ENCODE peak calls at places on chromosomes 16 and 17, in nine cellular contexts. K, V, A, X, Y, J, Z, U and O are unnamed samples.

GRCh38 chr16:47849736-47850135 is 306.1 kb downstream of the ABCC12 start:
- DNase-seq in X (no peak), Z (no peak), J (no peak), K (no peak), A (no peak), V (no peak), Y (no peak), U (no peak), O (no peak)

GRCh38 chr16:67649494-67649931 is 4.6 kb downstream of the CARMIL2 start:
- DNase-seq in Y (peak; percentile 29), J (no peak), A (no peak), Z (peak; percentile 30), V (no peak), X (no peak), K (no peak), U (no peak), O (no peak)

GRCh38 chr16:85568519-85568918 is 44.6 kb upstream of the GSE1 start:
- DNase-seq in Z (no peak), V (peak; percentile 74), U (no peak), X (no peak), Y (peak; percentile 67), K (peak; percentile 77), J (peak; percentile 65), A (no peak), O (no peak)

GRCh38 chr17:16442594-16443389 is 27.4 kb downstream of the TRPV2 start:
- DNase-seq in Z (no peak), K (no peak), V (no peak), Y (no peak), U (no peak), J (no peak), X (no peak), A (no peak), O (no peak)

GRCh38 chr17:81685108-81685507 is 1.3 kb downstream of the HGS start:
- DNase-seq in U (no peak), Z (peak; percentile 96), Y (no peak), J (no peak), K (peak; percentile 55), X (no peak), V (no peak), A (no peak), O (no peak)

GRCh38 chr17:65690626-65691310 is 129.3 kb upstream of the AXIN2 start:
- DNase-seq in X (no peak), A (no peak), K (no peak), Y (no peak), U (no peak), Z (no peak), J (no peak), V (no peak), O (no peak)

GRCh38 chr17:77424585-77425344 is 284.0 kb downstream of the SEC14L1 start:
- DNase-seq in V (peak; percentile 89), K (peak; percentile 90), Z (peak; percentile 66), U (peak; percentile 97), J (peak; percentile 96), Y (peak; percentile 77), X (no peak), A (no peak), O (peak; percentile 95)

GRCh38 chr17:59565959-59566324 is 532 bp downstream of the DHX40 start:
- DNase-seq in J (peak; percentile 86), Z (peak; percentile 91), V (peak; percentile 63), U (no peak), Y (peak; percentile 60), K (peak; percentile 89), X (peak; percentile 41), A (peak; percentile 1), O (peak; percentile 20)

GRCh38 chr16:54506691-54507090 is 220.1 kb upstream of the IRX3 start:
- DNase-seq in U (no peak), Z (no peak), A (no peak), J (no peak), Y (no peak), K (no peak), X (no peak), V (no peak), O (no peak)

GRCh38 chr16:79595261-79595660 is 5.3 kb downstream of the MAF start:
- DNase-seq in Z (no peak), A (no peak), J (peak; percentile 42), U (no peak), K (no peak), Y (no peak), V (no peak), X (no peak), O (no peak)
- H3K27ac ChIP-seq in Z (no peak overlapping the region), A (peak overlapping the region; percentile 38), J (peak overlapping the region; percentile 85), U (peak overlapping the region; percentile 70), K (peak overlapping the region; percentile 85), Y (no peak overlapping the region), V (peak overlapping the region; percentile 58), X (no peak overlapping the region), O (peak overlapping the region; percentile 95)

DNA sequence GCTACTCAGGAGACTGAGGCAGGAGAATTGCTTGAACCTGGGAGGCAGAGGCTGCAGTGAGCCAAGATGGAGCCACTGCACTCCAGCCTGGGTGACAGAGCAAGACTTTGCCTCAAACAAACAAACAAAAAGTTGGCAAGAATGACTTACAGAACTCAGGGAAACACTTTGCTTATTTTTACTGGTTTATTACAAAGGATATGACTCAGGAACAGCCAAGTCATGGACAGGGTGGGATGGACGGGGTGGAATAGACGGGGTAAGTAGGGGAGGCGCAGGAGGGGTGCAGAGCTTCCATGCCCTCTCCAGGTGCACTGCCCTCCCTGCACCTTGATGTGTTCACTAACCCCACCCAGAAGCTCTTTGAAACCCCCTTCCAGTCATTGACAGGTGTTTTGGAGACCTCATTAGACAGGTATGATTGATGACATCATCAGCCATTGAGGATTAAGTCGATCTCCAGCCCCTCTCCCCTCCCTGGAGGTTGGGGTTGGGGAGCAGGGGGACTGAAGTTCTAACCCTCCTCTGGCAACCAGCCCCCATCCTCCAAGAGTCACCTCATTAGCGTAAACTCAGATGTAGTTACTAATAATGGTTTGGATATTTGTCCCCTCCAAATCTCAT is 41.3 kb upstream of the ZCCHC14 start:
- DNase-seq in X (no peak), V (no peak), Y (no peak), K (no peak), Z (no peak), J (no peak), U (no peak), A (no peak), O (no peak)
- H3K9me3 ChIP-seq in X (peaks cover 18% of the 10 kb centered on the region), V (peaks cover 7% of the 10 kb centered on the region), Y (peaks cover 29% of the 10 kb centered on the region), K (no peaks in the 10 kb centered on the region), Z (no peaks in the 10 kb centered on the region), J (no peaks in the 10 kb centered on the region), U (no peaks in the 10 kb centered on the region), A (peaks cover 39% of the 10 kb centered on the region), O (peaks cover 44% of the 10 kb centered on the region)

GRCh38 chr17:10021239-10021638 is 116.2 kb upstream of the RCVRN start:
- DNase-seq in U (peak; percentile 75), J (peak; percentile 64), K (peak; percentile 51), V (peak; percentile 52), Z (no peak), A (no peak), Y (peak; percentile 59), X (no peak), O (no peak)
- H3K27ac ChIP-seq in U (no peak overlapping the region), J (no peak overlapping the region), K (no peak overlapping the region), V (no peak overlapping the region), Z (no peak overlapping the region), A (no peak overlapping the region), Y (peak overlapping the region; percentile 20), X (no peak overlapping the region), O (peak overlapping the region; percentile 37)

DNA sequence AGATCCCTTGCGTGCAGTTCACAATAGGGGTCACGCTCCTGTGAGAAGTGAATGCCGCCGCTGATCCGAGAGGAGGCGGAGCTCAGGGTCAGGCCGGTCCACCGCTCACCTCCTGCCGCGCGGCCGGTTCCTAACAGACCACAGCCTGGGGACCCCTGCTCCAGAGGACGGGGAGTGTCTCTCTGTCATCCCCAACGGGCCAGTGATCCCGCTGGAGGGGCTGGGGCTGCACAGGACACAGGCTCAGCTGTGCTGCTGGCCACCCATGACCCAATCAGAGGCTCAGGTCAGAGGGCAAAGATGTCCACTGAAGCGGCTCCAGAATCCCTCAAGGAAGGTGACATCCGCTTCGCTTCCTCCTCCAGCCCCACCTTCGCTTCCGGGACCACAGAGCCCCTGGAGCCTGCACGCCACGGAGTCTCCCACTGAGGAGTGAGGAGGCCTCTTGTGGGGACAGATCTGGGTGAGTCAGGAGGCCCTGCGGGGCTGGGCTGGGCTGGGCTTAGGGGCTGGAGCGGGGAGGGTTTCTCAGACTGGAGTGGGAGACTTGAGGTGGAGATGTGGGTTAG is 115.4 kb downstream of the METRNL start:
- DNase-seq in K (no peak), U (peak; percentile 62), X (no peak), J (peak; percentile 11), V (peak; percentile 39), Z (peak; percentile 91), A (no peak), Y (no peak), O (no peak)
- H3K9me3 ChIP-seq in K (no peaks in the 10 kb centered on the region), U (no peaks in the 10 kb centered on the region), X (no peaks in the 10 kb centered on the region), J (no peaks in the 10 kb centered on the region), V (no peaks in the 10 kb centered on the region), Z (no peaks in the 10 kb centered on the region), A (no peaks in the 10 kb centered on the region), Y (no peaks in the 10 kb centered on the region), O (no peaks in the 10 kb centered on the region)

DNA sequence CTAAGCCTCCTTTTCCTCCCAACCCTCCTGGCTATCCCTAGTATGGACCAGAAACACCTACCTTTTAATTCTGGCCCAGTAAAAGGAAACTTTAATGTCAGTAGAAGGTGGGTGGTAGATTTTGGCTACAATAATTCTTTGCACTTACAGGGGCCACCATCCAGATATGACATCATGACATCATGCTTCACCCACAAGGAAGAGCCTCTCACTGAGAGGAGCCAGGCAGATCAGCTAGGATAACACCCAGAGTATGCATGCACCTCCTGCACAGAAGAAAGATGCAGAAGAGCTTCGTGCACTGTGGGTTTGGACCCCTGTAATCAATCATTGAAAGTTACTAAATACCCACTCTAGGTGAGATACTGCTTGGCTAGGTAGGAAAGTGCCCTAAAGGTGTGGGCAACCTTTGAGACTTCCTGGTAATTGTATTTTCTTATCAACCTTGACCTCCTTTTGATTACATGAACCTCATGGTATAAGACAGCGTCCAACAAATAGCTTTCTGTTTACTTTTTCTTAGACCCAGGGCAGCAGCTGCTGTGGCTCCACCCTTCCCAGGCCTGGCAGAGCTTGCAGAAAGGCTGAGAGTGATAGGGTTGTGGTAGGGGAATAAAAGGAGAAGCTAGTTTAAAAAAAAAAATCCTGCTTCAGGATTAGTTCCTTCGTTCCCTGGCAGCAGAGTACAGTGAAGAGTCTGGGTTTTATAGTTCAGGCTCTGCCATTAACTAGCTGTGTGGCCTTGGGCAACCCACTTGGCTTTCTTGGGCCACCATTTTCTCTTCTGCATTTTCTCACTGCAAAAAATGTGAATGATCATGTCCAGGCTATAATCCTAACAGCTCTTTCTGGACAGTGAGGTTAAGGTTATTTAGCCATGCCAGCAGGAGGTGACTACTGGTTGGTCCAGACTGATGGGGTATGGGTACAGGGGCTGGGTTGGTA is 6.2 kb downstream of the MAP3K14 start:
- DNase-seq in J (peak; percentile 59), A (no peak), U (no peak), V (no peak), Z (no peak), K (no peak), Y (no peak), X (no peak), O (peak; percentile 51)
- H3K27ac ChIP-seq in J (no peak overlapping the region), A (peak overlapping the region; percentile 99), U (peak overlapping the region; percentile 92), V (peak overlapping the region; percentile 83), Z (no peak overlapping the region), K (peak overlapping the region; percentile 70), Y (peak overlapping the region; percentile 78), X (peak overlapping the region; percentile 84), O (peak overlapping the region; percentile 97)

DNA sequence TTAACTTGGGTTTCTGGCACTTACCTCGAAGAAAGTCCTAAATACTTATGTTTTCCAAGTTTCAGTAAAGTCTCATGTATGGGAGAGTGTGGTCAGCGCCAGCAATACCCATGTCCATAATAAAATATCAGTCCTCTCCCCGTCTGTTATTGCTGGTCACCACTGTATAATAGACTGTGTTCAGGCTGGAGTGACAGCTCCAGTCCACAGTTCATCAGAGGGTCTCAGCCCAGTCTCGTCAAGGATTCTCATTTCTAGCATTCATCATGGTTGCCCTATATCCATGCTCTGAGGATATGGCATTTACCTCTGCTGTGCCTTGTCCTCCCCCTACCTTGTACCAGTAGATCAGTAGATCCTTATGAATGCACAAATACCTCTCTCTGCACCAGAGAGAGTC is 384.5 kb downstream of the NPIPA7 start:
- DNase-seq in Y (no peak), Z (no peak), U (no peak), X (no peak), J (no peak), V (no peak), A (no peak), K (no peak), O (no peak)
- H3K9me3 ChIP-seq in Y (no peaks in the 10 kb centered on the region), Z (no peaks in the 10 kb centered on the region), U (no peaks in the 10 kb centered on the region), X (no peaks in the 10 kb centered on the region), J (no peaks in the 10 kb centered on the region), V (no peaks in the 10 kb centered on the region), A (no peaks in the 10 kb centered on the region), K (no peaks in the 10 kb centered on the region), O (peaks cover 9% of the 10 kb centered on the region)